ENCODE peak calls at places on chromosomes 5 and 9, in nine cellular contexts. T, W, J, X, H, S, V, L and B are unnamed samples.

GRCh38 chr5:110880413-110880812 is 141.6 kb downstream of the SLC25A46 start:
- DNase-seq in T (no peak), W (no peak), J (peak), X (no peak), H (peak), S (no peak), V (peak), L (no peak), B (peak)

GRCh38 chr9:133993635-133994253 is 1.6 kb upstream of the VAV2 start:
- DNase-seq in T (no peak), W (no peak), J (no peak), X (no peak), H (no peak), S (no peak), V (no peak), L (no peak), B (no peak)

GRCh38 chr5:170132642-170133448 is 27.1 kb downstream of the FOXI1 start:
- DNase-seq in T (no peak), W (no peak), J (peak), X (no peak), H (peak), S (no peak), V (peak), L (no peak), B (no peak)

GRCh38 chr5:6820851-6821479 is 107.7 kb downstream of the TENT4A start:
- DNase-seq in T (peak), W (no peak), J (no peak), X (no peak), H (no peak), S (no peak), V (peak), L (no peak), B (no peak)

GRCh38 chr9:121556580-121556979 is 56.9 kb upstream of the GGTA1 start:
- DNase-seq in T (no peak), W (no peak), J (peak), X (no peak), H (peak), S (no peak), V (peak), L (no peak), B (peak)

GRCh38 chr5:72611111-72611724 is 104.0 kb upstream of the ZNF366 start:
- DNase-seq in T (peak), W (no peak), J (peak), X (peak), H (no peak), S (peak), V (peak), L (peak), B (peak)

GRCh38 chr9:98826716-98827115 is 19.2 kb downstream of the GALNT12 start:
- DNase-seq in T (no peak), W (no peak), J (no peak), X (no peak), H (no peak), S (no peak), V (no peak), L (no peak), B (no peak)

GRCh38 chr9:20382460-20383071 is 239.7 kb downstream of the MLLT3 start:
- DNase-seq in T (no peak), W (no peak), J (peak), X (no peak), H (peak), S (no peak), V (peak), L (no peak), B (no peak)

GRCh38 chr5:80798633-80799032 is 143.8 kb upstream of the DHFR start:
- DNase-seq in T (no peak), W (no peak), J (no peak), X (no peak), H (no peak), S (no peak), V (no peak), L (no peak), B (no peak)

GRCh38 chr9:2857564-2858198 is 13.8 kb upstream of the PUM3 start:
- DNase-seq in T (peak), W (no peak), J (peak), X (peak), H (no peak), S (peak), V (peak), L (peak), B (peak)

GRCh38 chr5:76084496-76085285 is 1.5 kb downstream of the SV2C start:
- DNase-seq in T (no peak), W (no peak), J (no peak), X (no peak), H (no peak), S (no peak), V (no peak), L (no peak), B (no peak)

GRCh38 chr9:110126986-110127864 is 80.7 kb downstream of the C9orf152 start:
- DNase-seq in T (no peak), W (no peak), J (no peak), X (peak), H (peak), S (no peak), V (peak), L (no peak), B (no peak)

GRCh38 chr9:88706193-88707112 is 171.5 kb downstream of the NXNL2 start:
- DNase-seq in T (no peak), W (no peak), J (no peak), X (no peak), H (no peak), S (no peak), V (peak), L (no peak), B (no peak)

GRCh38 chr9:4489919-4490704 is at the start of gene SLC1A1:
- DNase-seq in T (peak), W (no peak), J (peak), X (peak), H (no peak), S (peak), V (peak), L (peak), B (peak)

GRCh38 chr5:137858223-137858916 is 9.3 kb upstream of the MYOT start:
- DNase-seq in T (no peak), W (no peak), J (peak), X (no peak), H (no peak), S (no peak), V (peak), L (no peak), B (peak)

GRCh38 chr5:63573402-63573801 is 388.8 kb downstream of the HTR1A start:
- DNase-seq in T (no peak), W (no peak), J (no peak), X (no peak), H (no peak), S (no peak), V (no peak), L (no peak), B (no peak)

GRCh38 chr9:130305381-130305780 is 39.8 kb downstream of the HMCN2 start:
- DNase-seq in T (no peak), W (no peak), J (no peak), X (no peak), H (no peak), S (no peak), V (peak), L (peak), B (no peak)

GRCh38 chr9:81592890-81593271 is 96.5 kb downstream of the TLE1 start:
- DNase-seq in T (no peak), W (no peak), J (no peak), X (peak), H (no peak), S (no peak), V (no peak), L (no peak), B (no peak)

GRCh38 chr5:10662083-10662482 is 98.2 kb downstream of the ANKRD33B start:
- DNase-seq in T (no peak), W (no peak), J (no peak), X (no peak), H (no peak), S (no peak), V (no peak), L (no peak), B (no peak)

GRCh38 chr5:78345485-78345884 is 14.9 kb upstream of the SCAMP1 start:
- DNase-seq in T (no peak), W (no peak), J (peak), X (no peak), H (peak), S (no peak), V (no peak), L (no peak), B (no peak)

GRCh38 chr5:157484768-157485167 is 24.8 kb downstream of the NIPAL4 start:
- DNase-seq in T (no peak), W (no peak), J (peak), X (peak), H (no peak), S (no peak), V (no peak), L (peak), B (no peak)

GRCh38 chr5:151571270-151572173 is 19.6 kb downstream of the FAT2 start:
- DNase-seq in T (no peak), W (no peak), J (no peak), X (no peak), H (no peak), S (no peak), V (no peak), L (no peak), B (no peak)

GRCh38 chr9:98047002-98047401 is 9.5 kb upstream of the NANS start:
- DNase-seq in T (no peak), W (no peak), J (no peak), X (no peak), H (no peak), S (no peak), V (no peak), L (no peak), B (no peak)

GRCh38 chr5:72888595-72888994 is 67.2 kb upstream of the FCHO2 start:
- DNase-seq in T (no peak), W (no peak), J (no peak), X (no peak), H (no peak), S (no peak), V (no peak), L (no peak), B (no peak)

GRCh38 chr9:76987594-76988200 is 31.8 kb upstream of the FOXB2 start:
- DNase-seq in T (no peak), W (no peak), J (peak), X (no peak), H (peak), S (no peak), V (peak), L (no peak), B (no peak)

GRCh38 chr5:39829479-39829878 is 404.7 kb upstream of the DAB2 start:
- DNase-seq in T (no peak), W (no peak), J (no peak), X (no peak), H (no peak), S (no peak), V (no peak), L (no peak), B (no peak)

GRCh38 chr5:157554180-157555030 is 21.2 kb downstream of the ADAM19 start:
- DNase-seq in T (no peak), W (no peak), J (no peak), X (no peak), H (no peak), S (no peak), V (peak), L (no peak), B (no peak)

GRCh38 chr5:92641031-92641962 is 939.7 kb downstream of the NR2F1-AS1 start:
- DNase-seq in T (no peak), W (no peak), J (peak), X (no peak), H (peak), S (no peak), V (peak), L (no peak), B (peak)

GRCh38 chr9:133658442-133659431 is 22.6 kb downstream of the DBH start:
- DNase-seq in T (no peak), W (no peak), J (peak), X (peak), H (no peak), S (no peak), V (peak), L (peak), B (no peak)

GRCh38 chr9:92948632-92949031 is 1.3 kb downstream of the FGD3 start:
- DNase-seq in T (no peak), W (no peak), J (no peak), X (no peak), H (no peak), S (no peak), V (no peak), L (no peak), B (no peak)